ENCODE peak calls at places on chromosome X, in six cellular contexts. F, K, B, G, Q and E are unnamed samples.
A peak's percentile ranks its signal among the peaks of the same experiment; 100 is the strongest.

GRCh38 chrX:41027388-41027787 is 57.9 kb upstream of the USP9X start:
- DNase-seq in F (no peak), K (peak; percentile 36), B (peak; percentile 54), G (peak; percentile 97), Q (no peak), E (no peak)

GRCh38 chrX:97126020-97126419 is 242.3 kb downstream of the RPA4 start:
- DNase-seq in F (no peak), K (no peak), B (peak; percentile 37), G (no peak), Q (no peak), E (no peak)

GRCh38 chrX:48573690-48574269 is 504 bp upstream of the RBM3 start:
- DNase-seq in F (peak; percentile 39), K (no peak), B (no peak), G (no peak), Q (no peak), E (no peak)

GRCh38 chrX:40984962-40985361 is 100.3 kb upstream of the USP9X start:
- DNase-seq in F (no peak), K (no peak), B (no peak), G (no peak), Q (no peak), E (no peak)

GRCh38 chrX:48754124-48754667 is 7.4 kb upstream of the GLOD5 start:
- DNase-seq in F (no peak), K (no peak), B (no peak), G (no peak), Q (no peak), E (no peak)

GRCh38 chrX:110964761-110965160 is 131.2 kb upstream of the PAK3 start:
- DNase-seq in F (peak; percentile 54), K (peak; percentile 70), B (no peak), G (peak; percentile 82), Q (no peak), E (peak; percentile 32)

GRCh38 chrX:1807301-1807731 is 192.5 kb downstream of the ASMT start:
- DNase-seq in F (no peak), K (peak; percentile 84), B (peak; percentile 53), G (no peak), Q (no peak), E (peak; percentile 59)

GRCh38 chrX:6226646-6227444 is 1.8 kb downstream of the NLGN4X start:
- DNase-seq in F (no peak), K (peak; percentile 48), B (no peak), G (no peak), Q (no peak), E (no peak)

GRCh38 chrX:74251006-74251930 is 52.7 kb upstream of the ZCCHC13 start:
- DNase-seq in F (no peak), K (no peak), B (peak; percentile 38), G (peak; percentile 62), Q (no peak), E (no peak)

GRCh38 chrX:97405031-97405685 is 521.5 kb downstream of the RPA4 start:
- DNase-seq in F (no peak), K (no peak), B (no peak), G (no peak), Q (no peak), E (no peak)

GRCh38 chrX:11285661-11286060 is 7.6 kb upstream of the AMELX start:
- DNase-seq in F (no peak), K (no peak), B (no peak), G (no peak), Q (no peak), E (no peak)

GRCh38 chrX:18549643-18550042 is 122.3 kb downstream of the RS1 start:
- DNase-seq in F (no peak), K (no peak), B (no peak), G (no peak), Q (no peak), E (no peak)

GRCh38 chrX:16839852-16840460 is 30.2 kb downstream of the RBBP7 start:
- DNase-seq in F (no peak), K (peak; percentile 32), B (peak; percentile 43), G (no peak), Q (no peak), E (peak; percentile 25)

GRCh38 chrX:148556498-148556897 is 56.1 kb downstream of the AFF2 start:
- DNase-seq in F (no peak), K (no peak), B (no peak), G (no peak), Q (no peak), E (no peak)

GRCh38 chrX:139094671-139095592 is 383.4 kb upstream of the FGF13 start:
- DNase-seq in F (no peak), K (no peak), B (peak; percentile 51), G (no peak), Q (no peak), E (no peak)

GRCh38 chrX:40078489-40079288 is 19.1 kb downstream of the BCOR start:
- DNase-seq in F (no peak), K (peak; percentile 67), B (no peak), G (no peak), Q (no peak), E (no peak)

GRCh38 chrX:40154853-40155616 is 57.3 kb upstream of the BCOR start:
- DNase-seq in F (no peak), K (peak; percentile 91), B (peak; percentile 31), G (peak; percentile 3), Q (no peak), E (no peak)

GRCh38 chrX:101386542-101386885 is 523 bp upstream of the BTK start:
- DNase-seq in F (no peak), K (no peak), B (no peak), G (no peak), Q (no peak), E (no peak)